ENCODE peak calls at places on chromosome 6, in five cellular contexts. O is heart left ventricle; Z is ovary; I is sigmoid colon; R is CD4-positive, alpha-beta memory T cell. A is an unnamed sample.

GRCh38 chr6:152897807-152898399 is 84.9 kb downstream of the FBXO5 start:
- DNase-seq in O (peak; percentile 76), Z (peak; percentile 35), I (peak; percentile 64), R (peak; percentile 38), A (peak; percentile 73)

GRCh38 chr6:131629656-131630055 is 1.6 kb upstream of the MED23 start:
- DNase-seq in O (no peak), Z (no peak), I (no peak), R (no peak), A (peak; percentile 26)

GRCh38 chr6:113634352-113635163 is 222.6 kb upstream of the MARCKS start:
- DNase-seq in O (no peak), Z (no peak), I (no peak), R (no peak), A (peak; percentile 63)

GRCh38 chr6:130775421-130776012 is 51.7 kb upstream of the SMLR1 start:
- DNase-seq in O (no peak), Z (no peak), I (no peak), R (no peak), A (no peak)

GRCh38 chr6:62999796-63000195 is 211.5 kb upstream of the FKBP1C start:
- DNase-seq in O (no peak), Z (no peak), I (no peak), R (no peak), A (peak; percentile 0)

GRCh38 chr6:105981002-105981887 is 104.9 kb upstream of the PRDM1 start:
- DNase-seq in O (peak; percentile 67), Z (peak; percentile 24), I (peak; percentile 56), R (peak; percentile 38), A (peak; percentile 35)

GRCh38 chr6:113954653-113955052 is 16.3 kb downstream of the HDAC2 start:
- DNase-seq in O (no peak), Z (no peak), I (no peak), R (no peak), A (no peak)

GRCh38 chr6:167247814-167248595 is 43.1 kb upstream of the UNC93A start:
- DNase-seq in O (no peak), Z (no peak), I (no peak), R (no peak), A (no peak)

GRCh38 chr6:138537090-138537489 is 37.8 kb upstream of the NHSL1 start:
- DNase-seq in O (no peak), Z (no peak), I (no peak), R (no peak), A (peak; percentile 15)

GRCh38 chr6:89940225-89941027 is 46.2 kb downstream of the GJA10 start:
- DNase-seq in O (no peak), Z (peak; percentile 75), I (peak; percentile 82), R (peak; percentile 70), A (peak; percentile 91)

GRCh38 chr6:112233864-112234263 is 20.5 kb downstream of the LAMA4 start:
- DNase-seq in O (no peak), Z (no peak), I (peak; percentile 73), R (no peak), A (peak; percentile 47)

GRCh38 chr6:117810269-117810668 is 96.8 kb upstream of the SLC35F1 start:
- DNase-seq in O (no peak), Z (no peak), I (no peak), R (no peak), A (no peak)

GRCh38 chr6:89458720-89459119 is 25.8 kb downstream of the ANKRD6 start:
- DNase-seq in O (no peak), Z (no peak), I (no peak), R (no peak), A (no peak)

GRCh38 chr6:44036196-44036595 is 91.1 kb downstream of the MRPL14 start:
- DNase-seq in O (no peak), Z (no peak), I (peak; percentile 34), R (no peak), A (peak; percentile 25)

GRCh38 chr6:47254906-47255305 is 54.8 kb downstream of the TNFRSF21 start:
- DNase-seq in O (no peak), Z (no peak), I (no peak), R (no peak), A (no peak)

GRCh38 chr6:125066964-125067363 is 86.6 kb upstream of the TPD52L1 start:
- DNase-seq in O (no peak), Z (no peak), I (no peak), R (peak; percentile 52), A (no peak)

GRCh38 chr6:16471222-16471784 is 232.9 kb downstream of the GMPR start:
- DNase-seq in O (no peak), Z (no peak), I (no peak), R (no peak), A (peak; percentile 29)

DNA sequence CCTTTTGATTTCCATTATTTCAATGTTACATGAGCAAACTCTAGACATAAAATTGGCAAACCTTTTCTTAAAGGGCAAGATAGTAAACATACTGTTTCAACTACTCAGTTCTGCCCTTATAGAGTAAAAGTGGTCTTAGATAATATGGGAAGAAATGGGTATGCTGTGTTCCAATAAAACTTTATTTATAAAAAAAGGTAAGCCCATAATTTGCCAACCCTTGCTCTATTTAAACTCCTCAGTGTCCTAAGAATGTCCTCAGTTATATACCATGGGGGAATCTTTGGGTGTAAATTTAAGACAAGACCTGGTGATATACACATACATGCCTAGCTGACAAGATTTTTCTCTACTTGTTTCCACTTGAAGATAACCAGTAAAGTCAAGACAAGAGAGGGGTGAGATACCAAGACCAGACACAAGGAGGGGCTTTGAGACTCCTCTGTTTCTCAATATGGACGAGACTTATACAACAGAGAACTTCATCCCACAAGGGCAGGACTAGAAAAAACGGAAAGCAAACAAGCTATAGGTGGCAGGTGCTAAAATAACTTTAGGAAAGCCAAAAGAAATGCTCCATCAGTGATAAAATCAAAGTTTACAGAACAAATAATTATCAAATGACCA is 10.5 kb downstream of the SNX3 start:
- DNase-seq in O (no peak), Z (no peak), I (no peak), R (no peak), A (peak; percentile 11)
- H3K4me3 ChIP-seq in O (no peak overlapping the region), Z (no peak overlapping the region), I (no peak overlapping the region), R (no peak overlapping the region), A (no peak overlapping the region)

DNA sequence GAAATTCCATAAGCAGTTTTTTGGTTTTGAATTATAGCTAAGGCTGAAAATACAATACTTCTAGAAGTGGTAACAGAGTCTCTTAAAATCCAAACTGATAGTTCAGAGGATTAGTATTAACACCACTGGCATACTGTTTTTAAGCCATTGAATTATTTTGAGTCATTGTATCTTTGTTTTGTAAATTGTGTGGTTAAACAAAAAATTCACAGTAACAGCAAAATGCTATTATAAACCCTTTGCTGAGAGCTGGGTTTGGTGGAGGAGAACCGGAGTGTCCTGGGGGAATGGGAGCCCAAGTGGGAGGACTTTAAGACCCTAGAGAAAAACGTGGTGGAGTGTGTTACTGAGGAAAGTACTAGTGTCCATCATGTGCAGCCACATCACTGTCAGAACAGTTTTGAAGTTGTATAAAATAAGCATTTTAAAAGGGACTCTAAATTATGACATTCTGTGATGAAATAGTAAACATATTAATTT is 125.1 kb downstream of the LRRC1 start:
- DNase-seq in O (no peak), Z (no peak), I (no peak), R (no peak), A (no peak)
- H3K4me1 ChIP-seq in O (no peaks in the 10 kb centered on the region), Z (no peaks in the 10 kb centered on the region), I (no peaks in the 10 kb centered on the region), R (no peaks in the 10 kb centered on the region), A (peaks cover 8% of the 10 kb centered on the region)

DNA sequence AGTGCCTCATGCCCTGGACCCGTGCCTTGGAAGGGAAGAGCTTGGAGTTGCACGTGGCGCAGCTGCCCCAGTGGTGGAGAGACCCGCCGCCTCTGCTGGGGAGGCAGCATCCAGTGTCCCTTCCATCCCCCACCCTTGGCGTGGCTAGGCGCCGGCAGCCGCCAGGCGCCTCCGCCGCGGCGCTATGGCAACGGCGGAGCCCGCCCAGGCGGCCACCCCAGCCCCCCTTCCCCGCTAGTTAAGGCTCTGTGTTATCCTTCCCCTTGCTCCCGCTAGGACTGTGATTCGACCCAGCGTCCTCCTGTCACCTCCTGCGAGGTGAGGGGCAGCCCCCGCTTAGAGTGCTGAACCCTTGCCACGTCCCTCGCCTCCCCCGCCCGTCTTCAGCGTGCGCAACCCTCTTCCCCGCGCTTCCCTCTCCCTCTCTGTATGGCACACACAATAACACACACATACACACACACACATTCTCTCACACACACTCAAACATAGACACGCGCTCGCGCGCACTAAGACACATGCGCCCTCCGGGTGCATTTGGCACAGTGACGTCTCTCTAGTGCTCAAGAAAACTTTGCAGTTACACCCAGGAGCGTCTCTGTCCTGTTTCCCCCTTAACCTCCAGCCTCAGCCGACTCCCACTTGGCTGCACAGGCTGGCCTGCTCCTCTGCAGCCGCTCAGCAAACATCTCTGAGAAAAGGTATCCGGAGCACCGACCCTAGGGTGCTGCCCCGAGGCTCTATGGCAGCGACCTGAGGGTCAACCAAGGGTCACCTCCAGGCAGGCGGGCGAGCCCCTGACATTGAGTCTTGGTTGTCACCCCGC is 8.5 kb downstream of the GRIK2 start:
- DNase-seq in O (peak; percentile 62), Z (no peak), I (no peak), R (no peak), A (no peak)
- H3K4me3 ChIP-seq in O (peak overlapping the region; percentile 17), Z (no peak overlapping the region), I (no peak overlapping the region), R (no peak overlapping the region), A (peak overlapping the region; percentile 29)

GRCh38 chr6:137087902-137088301 is 43.1 kb upstream of the IL20RA start:
- DNase-seq in O (no peak), Z (no peak), I (no peak), R (no peak), A (no peak)

GRCh38 chr6:137086031-137086430 is 41.3 kb upstream of the IL20RA start:
- DNase-seq in O (no peak), Z (no peak), I (no peak), R (no peak), A (no peak)

GRCh38 chr6:137084090-137084489 is 39.3 kb upstream of the IL20RA start:
- DNase-seq in O (no peak), Z (no peak), I (no peak), R (no peak), A (peak; percentile 17)

GRCh38 chr6:137081997-137082396 is 37.2 kb upstream of the IL20RA start:
- DNase-seq in O (no peak), Z (no peak), I (no peak), R (no peak), A (no peak)

DNA sequence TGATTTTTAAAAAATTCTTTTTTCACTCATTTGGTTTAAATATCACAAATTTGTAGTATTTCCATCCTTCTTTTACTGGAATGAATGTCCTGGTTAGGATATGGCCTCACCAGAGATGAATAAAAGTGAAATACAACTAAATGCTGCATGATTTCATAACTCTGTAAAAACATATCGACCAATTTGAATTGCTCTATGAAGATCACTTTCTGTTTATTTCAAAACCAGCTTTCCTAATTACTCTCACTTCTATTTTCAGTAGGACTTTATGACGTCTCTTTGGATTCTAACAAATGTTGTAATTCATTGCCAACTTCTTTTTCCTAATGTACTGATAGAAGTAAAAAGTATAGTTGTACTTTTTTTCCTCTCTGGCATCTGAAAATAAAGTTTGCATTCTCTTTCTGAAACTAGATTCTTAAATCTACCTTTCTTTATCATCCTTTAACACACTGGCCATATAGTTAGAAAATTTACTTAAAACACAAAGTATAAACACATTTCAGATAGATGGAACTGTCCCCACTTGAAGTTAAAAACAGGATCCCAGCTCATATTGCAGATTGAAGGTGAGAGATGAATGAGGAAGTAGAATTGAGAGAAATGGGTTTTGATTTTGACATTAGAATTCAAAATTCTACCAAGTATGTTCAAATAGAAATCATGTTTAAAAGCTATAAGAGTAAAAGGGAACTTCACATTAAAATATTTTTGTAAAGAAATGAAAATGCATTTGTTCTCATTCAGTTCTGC is 40.3 kb upstream of the IL20RA start:
- DNase-seq in O (no peak), Z (no peak), I (no peak), R (no peak), A (no peak)
- H3K4me1 ChIP-seq in O (no peaks in the 10 kb centered on the region), Z (no peaks in the 10 kb centered on the region), I (no peaks in the 10 kb centered on the region), R (no peaks in the 10 kb centered on the region), A (peaks cover 3% of the 10 kb centered on the region)